ENCODE peak calls at places on chromosomes 7 and 10, in eight cellular contexts. C, V, S, A, D, J, F and R are unnamed samples.

GRCh38 chr10:80324086-80324485 is 32.5 kb downstream of the DYDC1 start:
- DNase-seq in C (no peak), V (no peak), S (peak), A (no peak), D (no peak), J (no peak), F (no peak), R (no peak)

GRCh38 chr10:69856601-69857166 is 55.0 kb downstream of the COL13A1 start:
- DNase-seq in C (no peak), V (no peak), S (no peak), A (no peak), D (no peak), J (no peak), F (no peak), R (no peak)

GRCh38 chr7:33639552-33640197 is 265.7 kb upstream of the BMPER start:
- DNase-seq in C (no peak), V (no peak), S (no peak), A (no peak), D (no peak), J (no peak), F (no peak), R (no peak)

GRCh38 chr7:44276571-44277101 is 48.8 kb downstream of the CAMK2B start:
- DNase-seq in C (peak), V (no peak), S (no peak), A (peak), D (peak), J (peak), F (no peak), R (peak)

GRCh38 chr10:131162211-131162610 is 149.3 kb downstream of the TCERG1L start:
- DNase-seq in C (no peak), V (no peak), S (no peak), A (no peak), D (no peak), J (no peak), F (no peak), R (peak)

GRCh38 chr7:150514748-150515222 is at the start of gene GIMAP7:
- DNase-seq in C (no peak), V (no peak), S (no peak), A (peak), D (no peak), J (no peak), F (no peak), R (no peak)

GRCh38 chr7:95526128-95526738 is 40.5 kb downstream of the ASB4 start:
- DNase-seq in C (no peak), V (no peak), S (no peak), A (no peak), D (no peak), J (no peak), F (no peak), R (no peak)

GRCh38 chr7:43880596-43880995 is 11.3 kb upstream of the MRPS24 start:
- DNase-seq in C (no peak), V (no peak), S (no peak), A (no peak), D (no peak), J (no peak), F (no peak), R (no peak)

GRCh38 chr7:823639-824038 is 8.6 kb upstream of the SUN1 start:
- DNase-seq in C (peak), V (no peak), S (no peak), A (no peak), D (no peak), J (no peak), F (no peak), R (no peak)

GRCh38 chr7:55052081-55052480 is 33.3 kb downstream of the EGFR start:
- DNase-seq in C (no peak), V (no peak), S (peak), A (no peak), D (no peak), J (no peak), F (no peak), R (no peak)

GRCh38 chr7:134948736-134949135 is 37.6 kb upstream of the AGBL3 start:
- DNase-seq in C (no peak), V (no peak), S (no peak), A (no peak), D (no peak), J (no peak), F (no peak), R (no peak)

GRCh38 chr10:77533156-77533886 is 104.3 kb downstream of the KCNMA1 start:
- DNase-seq in C (no peak), V (no peak), S (no peak), A (no peak), D (no peak), J (no peak), F (no peak), R (no peak)

GRCh38 chr10:128150045-128150493 is 23.8 kb upstream of the MKI67 start:
- DNase-seq in C (peak), V (peak), S (peak), A (no peak), D (no peak), J (peak), F (no peak), R (peak)

GRCh38 chr10:12186324-12186723 is 9.4 kb downstream of the NUDT5 start:
- DNase-seq in C (no peak), V (no peak), S (no peak), A (no peak), D (no peak), J (no peak), F (no peak), R (no peak)

GRCh38 chr7:92835851-92836488 is 403 bp downstream of the CDK6 start:
- DNase-seq in C (peak), V (no peak), S (peak), A (no peak), D (peak), J (peak), F (no peak), R (no peak)

GRCh38 chr7:134693256-134693655 is 46.6 kb downstream of the BPGM start:
- DNase-seq in C (no peak), V (no peak), S (peak), A (peak), D (peak), J (no peak), F (peak), R (no peak)

GRCh38 chr7:117873056-117873932 is at the start of gene CTTNBP2:
- DNase-seq in C (peak), V (peak), S (peak), A (peak), D (peak), J (peak), F (peak), R (no peak)

GRCh38 chr10:45224219-45224841 is 91.1 kb downstream of the OR13A1 start:
- DNase-seq in C (peak), V (no peak), S (no peak), A (no peak), D (no peak), J (peak), F (no peak), R (no peak)

GRCh38 chr7:118288098-118288497 is 63.6 kb downstream of the ANKRD7 start:
- DNase-seq in C (no peak), V (no peak), S (peak), A (no peak), D (no peak), J (no peak), F (no peak), R (no peak)

GRCh38 chr7:81410471-81411117 is 359.3 kb downstream of the HGF start:
- DNase-seq in C (no peak), V (no peak), S (no peak), A (no peak), D (no peak), J (no peak), F (no peak), R (no peak)

GRCh38 chr7:76050545-76050944 is 2.6 kb downstream of the MDH2 start:
- DNase-seq in C (no peak), V (no peak), S (no peak), A (no peak), D (no peak), J (no peak), F (no peak), R (no peak)

GRCh38 chr7:16421333-16422099 is at the start of gene CRPPA:
- DNase-seq in C (peak), V (peak), S (peak), A (no peak), D (peak), J (peak), F (no peak), R (no peak)

GRCh38 chr7:36514289-36515243 is 124.9 kb downstream of the ANLN start:
- DNase-seq in C (no peak), V (no peak), S (no peak), A (no peak), D (no peak), J (no peak), F (no peak), R (no peak)

GRCh38 chr10:71748671-71749191 is 24.6 kb downstream of the VSIR start:
- DNase-seq in C (peak), V (peak), S (no peak), A (peak), D (peak), J (peak), F (no peak), R (peak)

GRCh38 chr7:47218378-47219176 is 363.3 kb downstream of the TNS3 start:
- DNase-seq in C (no peak), V (no peak), S (no peak), A (no peak), D (no peak), J (no peak), F (no peak), R (no peak)

GRCh38 chr7:63096141-63096540 is 902.5 kb upstream of the ZNF722 start:
- DNase-seq in C (no peak), V (no peak), S (no peak), A (no peak), D (no peak), J (no peak), F (no peak), R (no peak)

GRCh38 chr10:37535459-37536246 is 321.8 kb downstream of the ZNF248 start:
- DNase-seq in C (no peak), V (no peak), S (no peak), A (no peak), D (no peak), J (no peak), F (no peak), R (no peak)

GRCh38 chr10:24872049-24872789 is 80.2 kb downstream of the PRTFDC1 start:
- DNase-seq in C (no peak), V (no peak), S (peak), A (no peak), D (no peak), J (no peak), F (no peak), R (no peak)

GRCh38 chr7:117270371-117270770 is 52.5 kb downstream of the WNT2 start:
- DNase-seq in C (no peak), V (no peak), S (peak), A (no peak), D (no peak), J (no peak), F (no peak), R (no peak)

GRCh38 chr7:151517601-151518104 is 2.0 kb downstream of the RHEB start:
- DNase-seq in C (no peak), V (no peak), S (no peak), A (no peak), D (no peak), J (no peak), F (no peak), R (no peak)

DNA sequence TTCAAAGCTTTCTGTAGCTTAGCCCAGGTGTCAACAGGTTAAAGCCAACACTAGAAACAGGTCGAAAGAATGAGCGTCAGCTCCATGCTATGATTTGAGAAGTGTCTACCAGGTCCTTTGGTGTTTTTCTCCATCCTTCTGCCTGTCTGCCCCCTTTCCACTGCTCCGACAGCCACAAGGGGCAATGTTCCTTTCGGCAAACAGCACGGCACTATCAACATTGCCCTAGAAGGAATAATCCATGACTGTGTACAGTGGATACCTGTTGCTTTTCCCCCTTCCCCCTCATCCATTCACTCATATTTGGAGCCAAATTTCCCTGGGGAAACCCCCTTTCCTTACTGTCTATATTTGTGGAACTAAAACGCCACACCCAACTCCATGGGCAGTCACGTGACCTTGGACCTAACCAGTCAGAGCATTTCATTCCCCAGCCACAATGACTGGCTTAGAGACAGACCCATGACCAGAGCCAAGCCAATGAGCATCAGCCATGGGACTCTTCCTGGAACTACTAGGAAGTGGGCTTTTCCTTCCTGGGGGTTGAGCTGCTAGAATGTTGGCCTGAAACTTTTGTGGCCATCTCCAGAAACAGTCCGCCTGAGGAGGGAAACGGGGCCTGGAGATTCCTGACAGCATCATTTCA is 51.5 kb downstream of the AFAP1L2 start:
- DNase-seq in C (no peak), V (no peak), S (no peak), A (no peak), D (no peak), J (no peak), F (no peak), R (no peak)
- TF ChIP-seq CTCF in C (no peak), V (peak), S (no peak), A (no peak), D (no peak), J (no peak), F (no peak), R (no peak)

GRCh38 chr7:100632951-100633717 is 8.2 kb downstream of the TFR2 start:
- DNase-seq in C (peak), V (peak), S (peak), A (no peak), D (no peak), J (peak), F (no peak), R (peak)
- TF ChIP-seq CTCF in C (no peak), V (peak), S (peak), A (no peak), D (no peak), J (peak), F (no peak), R (peak)

DNA sequence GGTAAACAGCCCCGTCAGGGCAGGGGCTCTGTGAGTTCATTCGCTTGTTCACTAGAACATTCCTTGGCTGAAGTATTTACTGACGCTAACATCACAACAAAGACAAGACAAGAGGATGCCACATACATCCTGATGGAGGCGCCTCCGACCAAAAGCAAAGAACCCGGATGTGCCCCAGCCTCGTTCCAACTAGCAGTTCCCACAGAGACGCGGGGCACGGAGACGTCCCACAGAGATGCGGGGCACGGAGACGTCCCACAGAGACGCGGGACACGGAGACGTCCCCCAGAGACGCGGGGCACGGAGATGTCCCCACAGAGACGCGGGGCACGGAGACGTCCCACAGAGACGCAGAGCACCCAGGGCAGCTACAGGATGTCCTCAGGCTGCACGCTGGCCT is 35.4 kb upstream of the CFAP46 start:
- DNase-seq in C (peak), V (no peak), S (no peak), A (no peak), D (peak), J (peak), F (no peak), R (no peak)
- TF ChIP-seq CTCF in C (no peak), V (peak), S (no peak), A (no peak), D (no peak), J (no peak), F (no peak), R (no peak)

DNA sequence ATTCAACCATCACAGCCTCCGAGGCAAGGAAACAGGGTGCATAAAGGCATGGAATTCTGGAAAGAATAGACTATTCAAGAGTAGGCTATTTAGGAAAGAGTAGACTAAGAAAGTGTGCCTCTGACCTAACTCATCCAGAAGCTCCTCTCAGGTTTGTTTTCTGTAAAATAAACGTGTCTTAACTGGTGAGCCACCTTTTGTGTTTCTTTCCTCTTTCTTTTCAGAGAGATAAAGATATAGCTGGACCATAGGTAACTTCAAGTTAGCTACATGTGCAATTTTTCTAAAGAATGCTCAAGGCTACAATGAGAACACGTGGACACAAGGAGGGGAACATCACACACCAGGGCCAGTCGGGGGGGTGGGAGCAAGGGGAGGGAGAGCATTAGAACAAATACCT is 577.0 kb downstream of the TYW1 start:
- DNase-seq in C (no peak), V (no peak), S (no peak), A (no peak), D (no peak), J (no peak), F (no peak), R (no peak)
- TF ChIP-seq CTCF in C (no peak), V (no peak), S (no peak), A (no peak), D (no peak), J (no peak), F (no peak), R (no peak)

DNA sequence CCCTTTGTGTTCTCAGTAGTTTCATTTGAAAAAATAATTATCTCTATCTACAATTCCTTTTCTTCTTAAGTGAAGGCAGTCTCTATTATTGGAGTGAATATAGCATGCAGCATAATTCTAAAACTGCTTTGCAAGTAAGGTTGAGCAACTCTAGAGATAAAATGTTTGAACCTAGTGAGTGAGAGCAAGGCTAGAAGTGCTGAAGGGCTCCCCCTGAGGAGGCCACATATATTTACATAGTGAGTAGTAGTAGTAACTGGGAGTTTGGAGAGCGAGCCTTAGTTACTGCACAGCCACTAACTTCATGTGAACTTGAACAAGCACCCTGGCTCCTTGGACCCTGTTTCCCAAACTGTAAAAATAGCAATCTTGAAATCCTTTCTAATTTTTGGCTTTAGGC is 141.5 kb upstream of the DKK1 start:
- DNase-seq in C (no peak), V (no peak), S (no peak), A (no peak), D (no peak), J (no peak), F (no peak), R (no peak)
- TF ChIP-seq CTCF in C (no peak), V (peak), S (peak), A (no peak), D (no peak), J (no peak), F (no peak), R (no peak)